ENCODE peak calls at places on chromosomes 5 and 9, in seven cellular contexts. I is K562, Y is endothelial cell of umbilical vein, T is SK-N-SH, J is HepG2, U is HCT116, H is GM12878. E is an unnamed sample.

GRCh38 chr5:66653380-66653779 is 57.2 kb downstream of the MAST4 start:
- DNase-seq in I (no peak), Y (peak), T (no peak), J (no peak), U (no peak), H (no peak), E (no peak)

GRCh38 chr9:87160148-87161107 is 213.1 kb upstream of the GAS1 start:
- DNase-seq in I (no peak), Y (no peak), T (no peak), J (no peak), U (no peak), H (no peak), E (no peak)

GRCh38 chr5:116766470-116766947 is 191.9 kb upstream of the SEMA6A start:
- DNase-seq in I (peak), Y (no peak), T (no peak), J (peak), U (peak), H (peak), E (no peak)

GRCh38 chr9:4207881-4208615 is 91.8 kb downstream of the GLIS3 start:
- DNase-seq in I (no peak), Y (no peak), T (no peak), J (no peak), U (no peak), H (no peak), E (no peak)

GRCh38 chr9:123282343-123283047 is 14.1 kb upstream of the STRBP start:
- DNase-seq in I (no peak), Y (peak), T (no peak), J (no peak), U (peak), H (no peak), E (no peak)

GRCh38 chr5:7667216-7667767 is 183.6 kb downstream of the CFAP90 start:
- DNase-seq in I (no peak), Y (no peak), T (no peak), J (no peak), U (no peak), H (no peak), E (no peak)

GRCh38 chr9:76403352-76403751 is 9.1 kb upstream of the RFK start:
- DNase-seq in I (peak), Y (peak), T (peak), J (peak), U (peak), H (peak), E (peak)

GRCh38 chr9:136686794-136687711 is at the start of gene AGPAT2:
- DNase-seq in I (peak), Y (peak), T (peak), J (no peak), U (peak), H (no peak), E (peak)

GRCh38 chr5:108380531-108381021 is 1.3 kb downstream of the FBXL17 start:
- DNase-seq in I (peak), Y (peak), T (peak), J (peak), U (no peak), H (peak), E (peak)

GRCh38 chr5:31824886-31825774 is 186.2 kb downstream of the PDZD2 start:
- DNase-seq in I (peak), Y (peak), T (peak), J (peak), U (peak), H (no peak), E (peak)

GRCh38 chr9:95736891-95737522 is 138.5 kb upstream of the ERCC6L2 start:
- DNase-seq in I (no peak), Y (no peak), T (no peak), J (no peak), U (no peak), H (no peak), E (peak)

GRCh38 chr9:130579738-130580463 is 524 bp downstream of the FUBP3 start:
- DNase-seq in I (peak), Y (no peak), T (no peak), J (no peak), U (no peak), H (no peak), E (peak)

GRCh38 chr5:150412319-150413175 is at the start of gene CD74:
- DNase-seq in I (no peak), Y (peak), T (peak), J (peak), U (no peak), H (peak), E (peak)

GRCh38 chr5:114367029-114367428 is 5.2 kb downstream of the KCNN2 start:
- DNase-seq in I (no peak), Y (peak), T (no peak), J (no peak), U (no peak), H (no peak), E (no peak)

GRCh38 chr9:3241290-3241689 is 284.5 kb downstream of the RFX3 start:
- DNase-seq in I (no peak), Y (no peak), T (no peak), J (no peak), U (no peak), H (no peak), E (peak)

GRCh38 chr9:133521122-133522072 is 3.4 kb downstream of the MYMK start:
- DNase-seq in I (no peak), Y (no peak), T (no peak), J (peak), U (no peak), H (no peak), E (no peak)

GRCh38 chr5:126368239-126368812 is 54.9 kb upstream of the GRAMD2B start:
- DNase-seq in I (no peak), Y (no peak), T (no peak), J (peak), U (no peak), H (no peak), E (peak)

GRCh38 chr5:179268966-179269693 is 76.1 kb downstream of the ADAMTS2 start:
- DNase-seq in I (no peak), Y (no peak), T (no peak), J (no peak), U (no peak), H (no peak), E (no peak)

GRCh38 chr5:40172721-40173120 is 507.0 kb upstream of the PTGER4 start:
- DNase-seq in I (no peak), Y (peak), T (no peak), J (no peak), U (no peak), H (no peak), E (no peak)

GRCh38 chr5:3658929-3659328 is 63.3 kb downstream of the IRX1 start:
- DNase-seq in I (no peak), Y (no peak), T (no peak), J (no peak), U (no peak), H (no peak), E (no peak)

GRCh38 chr5:150645070-150645700 is 4.7 kb downstream of the SYNPO start:
- DNase-seq in I (no peak), Y (no peak), T (peak), J (no peak), U (no peak), H (no peak), E (no peak)

GRCh38 chr5:180808461-180809000 is 5.9 kb upstream of the MGAT1 start:
- DNase-seq in I (peak), Y (no peak), T (peak), J (peak), U (no peak), H (no peak), E (no peak)

GRCh38 chr5:97150401-97150800 is 8.0 kb upstream of the LIX1 start:
- DNase-seq in I (no peak), Y (no peak), T (no peak), J (no peak), U (no peak), H (no peak), E (no peak)

GRCh38 chr5:171913987-171914273 is 92.5 kb downstream of the FBXW11 start:
- DNase-seq in I (no peak), Y (no peak), T (no peak), J (no peak), U (no peak), H (no peak), E (no peak)

DNA sequence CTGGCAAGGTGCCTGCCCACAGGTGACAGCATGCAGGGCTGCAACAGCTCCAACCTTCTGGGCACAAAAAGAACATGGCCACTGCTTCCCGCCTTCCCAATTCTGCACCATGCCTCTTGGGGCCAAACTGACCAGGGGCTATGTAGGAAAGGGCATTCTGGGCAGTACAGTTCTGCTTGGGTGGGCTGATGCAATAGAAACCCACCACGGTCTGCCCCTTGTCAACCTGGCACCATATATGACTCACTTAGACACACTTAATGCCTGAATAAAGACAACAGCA is 40.2 kb upstream of the FCN1 start:
- DNase-seq in I (no peak), Y (no peak), T (no peak), J (no peak), U (no peak), H (no peak), E (no peak)
- TF ChIP-seq POLR2AphosphoS5 in I (no peak), Y (no peak), T (no peak), J (no peak), U (no peak), H (no peak), E (no peak)

GRCh38 chr5:6175172-6175855 is 203.0 kb downstream of the MED10 start:
- DNase-seq in I (no peak), Y (no peak), T (no peak), J (no peak), U (no peak), H (no peak), E (no peak)

GRCh38 chr5:6163913-6164312 is 214.4 kb downstream of the MED10 start:
- DNase-seq in I (no peak), Y (no peak), T (no peak), J (no peak), U (no peak), H (no peak), E (no peak)

GRCh38 chr5:6166698-6167394 is 211.5 kb downstream of the MED10 start:
- DNase-seq in I (no peak), Y (no peak), T (no peak), J (no peak), U (no peak), H (no peak), E (peak)

GRCh38 chr5:6169660-6170059 is 208.7 kb downstream of the MED10 start:
- DNase-seq in I (no peak), Y (no peak), T (no peak), J (peak), U (no peak), H (no peak), E (no peak)
- H2AFZ ChIP-seq in I (no peak), Y (no peak), T (no peak), J (no peak), U (no peak), H (no peak), E (no peak)

DNA sequence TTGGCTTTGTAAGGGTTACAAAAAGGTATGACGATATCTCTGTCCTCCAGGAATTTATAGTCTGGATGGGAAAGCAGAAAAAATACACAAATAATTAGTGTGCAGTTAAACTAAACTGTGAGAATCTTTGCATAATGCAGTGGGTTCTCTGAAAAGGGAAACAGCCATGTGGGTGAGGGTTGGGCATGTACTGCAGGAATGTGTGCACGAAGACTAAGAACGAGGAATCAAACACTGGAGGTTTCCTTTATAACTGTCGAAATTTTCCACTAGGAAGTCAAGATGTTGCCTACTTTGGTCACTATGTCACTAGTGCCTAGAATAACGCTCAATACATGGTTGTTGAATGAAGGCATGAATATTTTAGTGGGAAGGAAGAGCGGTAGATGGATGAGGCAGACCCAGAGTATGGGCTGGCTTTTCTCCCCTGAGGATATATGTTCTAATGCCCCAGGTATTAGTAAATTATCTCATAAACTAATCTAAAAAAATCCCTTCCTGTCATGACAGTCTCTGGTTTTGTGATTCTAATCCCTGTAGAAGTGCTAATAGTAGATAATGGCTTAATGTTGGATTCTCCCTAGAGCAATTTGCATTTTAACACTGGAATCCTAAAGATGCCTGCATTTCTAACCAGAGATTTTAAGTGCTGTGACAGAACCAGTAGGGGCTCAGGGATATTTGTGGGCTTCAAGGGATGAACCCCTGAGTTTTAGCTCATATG is 227.3 kb downstream of the NMUR2 start:
- DNase-seq in I (no peak), Y (no peak), T (no peak), J (no peak), U (no peak), H (no peak), E (no peak)
- H3K4me3 ChIP-seq in I (no peak), Y (no peak), T (no peak), J (no peak), U (no peak), H (no peak), E (no peak)

DNA sequence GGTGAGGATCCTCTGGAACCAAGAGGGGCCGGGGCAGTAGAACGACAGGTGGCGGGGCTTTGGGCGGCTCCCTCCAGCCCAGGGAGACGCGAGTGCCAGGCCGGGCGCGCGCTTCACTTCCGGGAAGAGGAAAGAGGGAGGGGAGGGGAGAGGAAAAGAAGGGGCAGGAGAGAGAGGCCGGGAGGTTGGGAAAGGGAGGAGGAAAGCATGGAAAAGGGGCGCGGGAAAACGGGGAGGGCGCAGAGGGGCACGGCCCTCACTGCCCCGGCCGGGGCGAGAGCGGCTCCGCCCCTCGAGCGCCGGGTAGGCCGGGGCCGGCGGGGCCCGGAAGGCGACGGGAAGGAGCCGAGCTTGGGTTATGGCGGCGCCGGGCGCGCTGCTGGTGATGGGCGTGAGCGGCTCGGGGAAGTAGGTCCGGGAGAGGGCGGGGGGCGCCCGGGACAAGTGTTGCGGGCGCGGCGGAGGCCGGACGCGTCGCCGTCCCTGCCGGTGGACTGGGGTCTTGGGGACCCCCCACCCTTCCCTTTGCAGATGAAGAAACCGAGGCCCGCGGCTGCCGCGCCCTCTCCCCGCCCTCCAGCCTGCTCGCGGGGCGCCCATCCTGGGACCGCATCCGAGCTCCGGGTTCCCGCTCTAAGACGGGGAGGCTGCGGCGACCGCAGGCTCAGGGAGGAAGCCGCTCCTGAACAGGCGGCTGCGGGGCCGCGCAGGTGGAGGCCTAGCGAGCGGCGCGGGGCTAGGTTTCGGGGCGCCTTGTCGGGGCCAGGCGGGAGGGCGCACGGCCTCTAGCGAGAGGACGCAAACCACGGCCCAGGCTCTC is at the start of gene IDNK:
- DNase-seq in I (peak), Y (peak), T (peak), J (peak), U (peak), H (no peak), E (peak)
- TF ChIP-seq POLR2AphosphoS5 in I (no peak), Y (peak), T (no peak), J (peak), U (peak), H (peak), E (peak)

DNA sequence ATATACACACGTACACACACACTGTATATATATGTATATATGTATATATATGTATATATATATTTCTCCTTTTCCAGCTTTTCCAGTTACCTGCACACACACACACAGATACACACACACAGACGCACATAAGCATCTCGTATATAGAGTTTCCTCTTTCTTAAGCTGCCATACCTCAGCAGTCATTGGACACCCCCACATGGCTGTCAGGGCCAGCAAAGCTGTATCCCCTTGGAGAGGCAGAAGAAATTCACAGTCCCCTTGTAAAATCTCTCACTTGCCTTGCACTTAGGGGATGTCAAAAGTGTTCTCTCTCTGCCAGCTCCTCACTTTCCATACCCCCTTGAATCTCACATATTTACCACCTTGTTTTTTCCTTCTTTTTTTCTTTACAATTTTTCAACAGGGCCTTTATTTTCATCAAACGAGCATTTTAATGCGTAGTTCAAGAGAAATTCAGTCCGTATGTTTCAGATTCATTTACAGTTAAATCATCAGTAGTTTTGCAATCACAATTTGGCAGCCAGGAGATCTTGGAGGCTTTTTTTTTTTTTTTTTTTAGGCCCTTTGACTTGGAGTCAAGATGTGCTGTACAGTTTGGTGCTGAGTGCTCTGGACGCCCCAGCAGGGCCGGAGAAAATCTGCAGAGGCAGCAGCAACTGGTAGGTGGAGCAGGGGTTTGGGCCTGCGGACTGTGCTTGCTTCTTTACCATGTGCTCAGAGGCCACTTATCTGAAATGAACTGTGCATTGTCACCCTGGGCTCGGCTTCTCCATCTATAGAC is 244.9 kb upstream of the KLF4 start:
- DNase-seq in I (peak), Y (no peak), T (no peak), J (no peak), U (no peak), H (no peak), E (no peak)
- H2AFZ ChIP-seq in I (no peak), Y (no peak), T (no peak), J (no peak), U (peak), H (no peak), E (peak)

GRCh38 chr5:77644443-77645157 is 6.1 kb upstream of the OTP start:
- DNase-seq in I (no peak), Y (no peak), T (peak), J (no peak), U (no peak), H (no peak), E (peak)
- H3K4me3 ChIP-seq in I (no peak), Y (no peak), T (no peak), J (no peak), U (peak), H (peak), E (peak)